ENCODE peak calls at places on chromosomes 7 and 10, in seven cellular contexts. M is adipocyte; G is activated CD8-positive, alpha-beta memory T cell treated with anti-CD3 and anti-CD28 coated beads, Interleukin-2, amount 50 U/mL, for 4 hours; N is activated CD4-positive, alpha-beta T cell treated with anti-CD3 and anti-CD28 coated beads, Interleukin-2, amount 50 U/mL, for 24 hours; I is RWPE1; O is GM23338; V is T-cell. Y is an unnamed sample.
A peak's percentile ranks its signal among the peaks of the same experiment; 100 is the strongest.

GRCh38 chr7:91243591-91244368 is 20.5 kb upstream of the FZD1 start:
- DNase-seq in M (peak; percentile 78), G (no peak), N (no peak), I (no peak), O (no peak), V (no peak), Y (no peak)

GRCh38 chr10:16184911-16185310 is 251.9 kb upstream of the PTER start:
- DNase-seq in M (no peak), G (no peak), N (no peak), I (no peak), O (no peak), V (no peak), Y (no peak)

GRCh38 chr7:76364198-76364584 is 5.4 kb upstream of the YWHAG start:
- DNase-seq in M (no peak), G (no peak), N (no peak), I (peak; percentile 30), O (no peak), V (no peak), Y (no peak)

GRCh38 chr10:930415-931325 is 835 bp downstream of the LARP4B start:
- DNase-seq in M (peak; percentile 84), G (peak; percentile 28), N (no peak), I (peak; percentile 59), O (peak; percentile 82), V (peak; percentile 31), Y (no peak)

GRCh38 chr7:54546081-54546985 is 4.2 kb downstream of the VSTM2A start:
- DNase-seq in M (no peak), G (no peak), N (no peak), I (peak; percentile 51), O (peak; percentile 77), V (no peak), Y (no peak)

GRCh38 chr10:4240641-4241197 is 455.7 kb upstream of the KLF6 start:
- DNase-seq in M (peak; percentile 77), G (no peak), N (no peak), I (no peak), O (no peak), V (no peak), Y (peak; percentile 80)

GRCh38 chr10:116521424-116522305 is 24.1 kb upstream of the PNLIP start:
- DNase-seq in M (peak; percentile 72), G (no peak), N (peak; percentile 11), I (peak; percentile 60), O (peak; percentile 72), V (no peak), Y (peak; percentile 70)

GRCh38 chr10:71831646-71832552 is 19.2 kb downstream of the PSAP start:
- DNase-seq in M (peak; percentile 10), G (no peak), N (no peak), I (peak; percentile 81), O (no peak), V (no peak), Y (peak; percentile 69)

GRCh38 chr7:43248961-43249807 is 136.7 kb downstream of the HECW1 start:
- DNase-seq in M (peak; percentile 55), G (no peak), N (no peak), I (no peak), O (no peak), V (no peak), Y (peak; percentile 52)

GRCh38 chr7:137751361-137752009 is 95.3 kb downstream of the DGKI start:
- DNase-seq in M (no peak), G (no peak), N (no peak), I (no peak), O (no peak), V (no peak), Y (no peak)

GRCh38 chr7:74015670-74016069 is 12.3 kb upstream of the ELN start:
- DNase-seq in M (no peak), G (no peak), N (no peak), I (no peak), O (no peak), V (no peak), Y (no peak)

GRCh38 chr10:129877773-129878371 is 86.2 kb downstream of the EBF3 start:
- DNase-seq in M (peak; percentile 9), G (peak; percentile 23), N (peak; percentile 16), I (peak; percentile 24), O (peak; percentile 75), V (peak; percentile 24), Y (no peak)

GRCh38 chr10:47150581-47150980 is 149.4 kb upstream of the GDF10 start:
- DNase-seq in M (no peak), G (no peak), N (no peak), I (no peak), O (no peak), V (no peak), Y (no peak)

Y was measured in brain microvascular endothelial cell.